ENCODE peak calls at places on chromosomes 16 and 17, in six cellular contexts. X is cardiac fibroblast; D is dermis microvascular lymphatic vessel endothelial cell; B is MM.1S; H is naive thymus-derived CD8-positive, alpha-beta T cell; P is CD4-positive, alpha-beta memory T cell. J is an unnamed sample.

GRCh38 chr16:85491798-85492616 is 121.1 kb upstream of the GSE1 start:
- DNase-seq in X (no peak), D (no peak), B (no peak), H (peak), P (no peak), J (no peak)

GRCh38 chr17:80605326-80606066 is 60.9 kb downstream of the RPTOR start:
- DNase-seq in X (peak), D (no peak), B (no peak), H (no peak), P (peak), J (no peak)

GRCh38 chr17:66347661-66348604 is 45.5 kb downstream of the PRKCA start:
- DNase-seq in X (peak), D (no peak), B (no peak), H (no peak), P (no peak), J (peak)

GRCh38 chr16:54456291-54456690 is 169.7 kb upstream of the IRX3 start:
- DNase-seq in X (no peak), D (no peak), B (no peak), H (no peak), P (no peak), J (no peak)

GRCh38 chr16:84553873-84554399 is 49.5 kb upstream of the MEAK7 start:
- DNase-seq in X (no peak), D (no peak), B (no peak), H (peak), P (peak), J (no peak)

GRCh38 chr17:79761894-79762570 is 15.9 kb upstream of the CBX2 start:
- DNase-seq in X (no peak), D (no peak), B (no peak), H (no peak), P (no peak), J (no peak)

GRCh38 chr17:62705116-62705515 is 77.6 kb downstream of the MRC2 start:
- DNase-seq in X (no peak), D (no peak), B (no peak), H (no peak), P (no peak), J (no peak)

GRCh38 chr17:82913304-82914043 is 73.7 kb upstream of the ZNF750 start:
- DNase-seq in X (no peak), D (no peak), B (no peak), H (no peak), P (no peak), J (peak)

GRCh38 chr16:87841608-87842208 is 27.6 kb downstream of the SLC7A5 start:
- DNase-seq in X (no peak), D (no peak), B (no peak), H (no peak), P (no peak), J (no peak)

GRCh38 chr17:70031341-70031740 is 43.7 kb upstream of the KCNJ16 start:
- DNase-seq in X (no peak), D (no peak), B (no peak), H (no peak), P (no peak), J (no peak)

GRCh38 chr16:15445450-15445849 is 11.1 kb downstream of the BMERB1 start:
- DNase-seq in X (no peak), D (no peak), B (no peak), H (no peak), P (no peak), J (no peak)

GRCh38 chr16:813204-813915 is 12.8 kb upstream of the GNG13 start:
- DNase-seq in X (peak), D (no peak), B (no peak), H (peak), P (peak), J (peak)

GRCh38 chr17:9242497-9242881 is 221.2 kb downstream of the NTN1 start:
- DNase-seq in X (no peak), D (no peak), B (no peak), H (no peak), P (no peak), J (no peak)

GRCh38 chr17:29089601-29090044 is 46.7 kb downstream of the PIPOX start:
- DNase-seq in X (no peak), D (no peak), B (no peak), H (no peak), P (no peak), J (no peak)

GRCh38 chr17:47725446-47726109 is 7.5 kb upstream of the TBX21 start:
- DNase-seq in X (no peak), D (no peak), B (no peak), H (no peak), P (no peak), J (no peak)

GRCh38 chr17:70168044-70168978 is 1.0 kb upstream of the KCNJ2 start:
- DNase-seq in X (peak), D (peak), B (peak), H (no peak), P (no peak), J (peak)

GRCh38 chr17:78797691-78798585 is 15.9 kb upstream of the CYTH1 start:
- DNase-seq in X (no peak), D (no peak), B (no peak), H (no peak), P (no peak), J (no peak)

GRCh38 chr17:36980281-36980761 is 31.6 kb downstream of the AATF start:
- DNase-seq in X (peak), D (no peak), B (no peak), H (no peak), P (no peak), J (peak)

GRCh38 chr16:49012961-49013726 is 268.5 kb downstream of the CBLN1 start:
- DNase-seq in X (no peak), D (no peak), B (no peak), H (no peak), P (no peak), J (no peak)

GRCh38 chr17:40427002-40427491 is 9.4 kb upstream of the TOP2A start:
- DNase-seq in X (no peak), D (no peak), B (no peak), H (peak), P (peak), J (no peak)

GRCh38 chr16:89371968-89372634 is 118.3 kb downstream of the ANKRD11 start:
- DNase-seq in X (no peak), D (no peak), B (no peak), H (no peak), P (no peak), J (peak)

GRCh38 chr17:17568772-17569195 is 22.7 kb downstream of the PEMT start:
- DNase-seq in X (peak), D (no peak), B (peak), H (peak), P (peak), J (peak)

GRCh38 chr17:33778505-33779398 is 476.3 kb upstream of the CCL2 start:
- DNase-seq in X (peak), D (peak), B (peak), H (peak), P (peak), J (peak)

GRCh38 chr17:332558-333322 is 19.9 kb downstream of the RPH3AL start:
- DNase-seq in X (peak), D (no peak), B (no peak), H (no peak), P (no peak), J (peak)

GRCh38 chr16:1308036-1308976 is 1.1 kb upstream of the UBE2I start:
- DNase-seq in X (peak), D (peak), B (no peak), H (no peak), P (no peak), J (peak)